ENCODE peak calls at places on chromosomes 12 and 14, in five cellular contexts. One of them, this sample, is unnamed.

GRCh38 chr14:64760916-64761315 is 56.7 kb downstream of the PLEKHG3 start:
- DNase-seq in AG10803: no peak
- DNase-seq in T follicular helper cell: no peak
- DNase-seq in H54: no peak
- DNase-seq in DMS 273 treated with DMSO at 0.1 percent for 48 hours: no peak
- DNase-seq in this sample: no peak

GRCh38 chr12:92866418-92866817 is 62.7 kb downstream of the EEA1 start:
- DNase-seq in AG10803: no peak
- DNase-seq in T follicular helper cell: no peak
- DNase-seq in H54: no peak
- DNase-seq in DMS 273 treated with DMSO at 0.1 percent for 48 hours: no peak
- DNase-seq in this sample: no peak

GRCh38 chr12:123942277-123942653 is 30.4 kb downstream of the CCDC92 start:
- DNase-seq in AG10803: peak
- DNase-seq in T follicular helper cell: no peak
- DNase-seq in H54: peak
- DNase-seq in DMS 273 treated with DMSO at 0.1 percent for 48 hours: no peak
- DNase-seq in this sample: no peak

GRCh38 chr12:132727091-132727794 is 16.6 kb downstream of the PGAM5 start:
- DNase-seq in AG10803: no peak
- DNase-seq in T follicular helper cell: no peak
- DNase-seq in H54: no peak
- DNase-seq in DMS 273 treated with DMSO at 0.1 percent for 48 hours: no peak
- DNase-seq in this sample: no peak

GRCh38 chr12:62898568-62898967 is 36.4 kb downstream of the PPM1H start:
- DNase-seq in AG10803: no peak
- DNase-seq in T follicular helper cell: no peak
- DNase-seq in H54: no peak
- DNase-seq in DMS 273 treated with DMSO at 0.1 percent for 48 hours: no peak
- DNase-seq in this sample: no peak

GRCh38 chr12:119171266-119171665 is 7.5 kb upstream of the HSPB8 start:
- DNase-seq in AG10803: no peak
- DNase-seq in T follicular helper cell: no peak
- DNase-seq in H54: no peak
- DNase-seq in DMS 273 treated with DMSO at 0.1 percent for 48 hours: no peak
- DNase-seq in this sample: no peak

GRCh38 chr12:20028033-20028432 is 340.3 kb upstream of the PDE3A start:
- DNase-seq in AG10803: no peak
- DNase-seq in T follicular helper cell: no peak
- DNase-seq in H54: no peak
- DNase-seq in DMS 273 treated with DMSO at 0.1 percent for 48 hours: no peak
- DNase-seq in this sample: no peak

GRCh38 chr12:70365648-70366518 is at the start of gene KCNMB4:
- DNase-seq in AG10803: peak
- DNase-seq in T follicular helper cell: peak
- DNase-seq in H54: peak
- DNase-seq in DMS 273 treated with DMSO at 0.1 percent for 48 hours: peak
- DNase-seq in this sample: peak

GRCh38 chr14:92615451-92615850 is 101.9 kb downstream of the RIN3 start:
- DNase-seq in AG10803: no peak
- DNase-seq in T follicular helper cell: peak
- DNase-seq in H54: no peak
- DNase-seq in DMS 273 treated with DMSO at 0.1 percent for 48 hours: no peak
- DNase-seq in this sample: no peak

GRCh38 chr12:69412655-69413054 is 53.1 kb downstream of the YEATS4 start:
- DNase-seq in AG10803: no peak
- DNase-seq in T follicular helper cell: no peak
- DNase-seq in H54: no peak
- DNase-seq in DMS 273 treated with DMSO at 0.1 percent for 48 hours: no peak
- DNase-seq in this sample: no peak

GRCh38 chr12:109330282-109330681 is 17.4 kb upstream of the MYO1H start:
- DNase-seq in AG10803: no peak
- DNase-seq in T follicular helper cell: no peak
- DNase-seq in H54: no peak
- DNase-seq in DMS 273 treated with DMSO at 0.1 percent for 48 hours: no peak
- DNase-seq in this sample: no peak

GRCh38 chr12:14138495-14138894 is 157.1 kb upstream of the GRIN2B start:
- DNase-seq in AG10803: no peak
- DNase-seq in T follicular helper cell: no peak
- DNase-seq in H54: no peak
- DNase-seq in DMS 273 treated with DMSO at 0.1 percent for 48 hours: no peak
- DNase-seq in this sample: no peak

GRCh38 chr12:112005419-112006395 is 7.3 kb downstream of the TMEM116 start:
- DNase-seq in AG10803: no peak
- DNase-seq in T follicular helper cell: no peak
- DNase-seq in H54: no peak
- DNase-seq in DMS 273 treated with DMSO at 0.1 percent for 48 hours: no peak
- DNase-seq in this sample: no peak

GRCh38 chr14:100438271-100438670 is 115.1 kb downstream of the SLC25A47 start:
- DNase-seq in AG10803: no peak
- DNase-seq in T follicular helper cell: no peak
- DNase-seq in H54: no peak
- DNase-seq in DMS 273 treated with DMSO at 0.1 percent for 48 hours: no peak
- DNase-seq in this sample: no peak

GRCh38 chr14:106652494-106652893 is 1126.1 kb downstream of the TMEM121 start:
- DNase-seq in AG10803: no peak
- DNase-seq in T follicular helper cell: no peak
- DNase-seq in H54: no peak
- DNase-seq in DMS 273 treated with DMSO at 0.1 percent for 48 hours: no peak
- DNase-seq in this sample: no peak

GRCh38 chr12:10136637-10137205 is 6.7 kb upstream of the CLEC7A start:
- DNase-seq in AG10803: peak
- DNase-seq in T follicular helper cell: no peak
- DNase-seq in H54: no peak
- DNase-seq in DMS 273 treated with DMSO at 0.1 percent for 48 hours: no peak
- DNase-seq in this sample: no peak

GRCh38 chr14:72222046-72222445 is 289.8 kb downstream of the RGS6 start:
- DNase-seq in AG10803: no peak
- DNase-seq in T follicular helper cell: no peak
- DNase-seq in H54: no peak
- DNase-seq in DMS 273 treated with DMSO at 0.1 percent for 48 hours: no peak
- DNase-seq in this sample: no peak

GRCh38 chr12:117587646-117588287 is 226.3 kb upstream of the NOS1 start:
- DNase-seq in AG10803: peak
- DNase-seq in T follicular helper cell: no peak
- DNase-seq in H54: peak
- DNase-seq in DMS 273 treated with DMSO at 0.1 percent for 48 hours: peak
- DNase-seq in this sample: no peak

GRCh38 chr14:99891266-99891665 is 98.1 kb downstream of the EML1 start:
- DNase-seq in AG10803: no peak
- DNase-seq in T follicular helper cell: no peak
- DNase-seq in H54: no peak
- DNase-seq in DMS 273 treated with DMSO at 0.1 percent for 48 hours: no peak
- DNase-seq in this sample: no peak

GRCh38 chr12:123398177-123398916 is 14.4 kb downstream of the KMT5A start:
- DNase-seq in AG10803: peak
- DNase-seq in T follicular helper cell: no peak
- DNase-seq in H54: no peak
- DNase-seq in DMS 273 treated with DMSO at 0.1 percent for 48 hours: peak
- DNase-seq in this sample: peak

GRCh38 chr14:51442513-51443175 is 202.6 kb downstream of the TMX1 start:
- DNase-seq in AG10803: peak
- DNase-seq in T follicular helper cell: no peak
- DNase-seq in H54: no peak
- DNase-seq in DMS 273 treated with DMSO at 0.1 percent for 48 hours: no peak
- DNase-seq in this sample: no peak

GRCh38 chr14:59177229-59177628 is 11.2 kb upstream of the DAAM1 start:
- DNase-seq in AG10803: no peak
- DNase-seq in T follicular helper cell: no peak
- DNase-seq in H54: no peak
- DNase-seq in DMS 273 treated with DMSO at 0.1 percent for 48 hours: no peak
- DNase-seq in this sample: no peak

GRCh38 chr12:51591020-51591901 is at the start of gene SCN8A:
- DNase-seq in AG10803: peak
- DNase-seq in T follicular helper cell: peak
- DNase-seq in H54: peak
- DNase-seq in DMS 273 treated with DMSO at 0.1 percent for 48 hours: no peak
- DNase-seq in this sample: no peak

GRCh38 chr14:29805415-29806123 is 122.1 kb downstream of the PRKD1 start:
- DNase-seq in AG10803: peak
- DNase-seq in T follicular helper cell: no peak
- DNase-seq in H54: peak
- DNase-seq in DMS 273 treated with DMSO at 0.1 percent for 48 hours: peak
- DNase-seq in this sample: no peak

GRCh38 chr14:34235635-34236300 is 226.3 kb downstream of the SPTSSA start:
- DNase-seq in AG10803: no peak
- DNase-seq in T follicular helper cell: no peak
- DNase-seq in H54: no peak
- DNase-seq in DMS 273 treated with DMSO at 0.1 percent for 48 hours: no peak
- DNase-seq in this sample: no peak

GRCh38 chr12:9244894-9245293 is 36.7 kb upstream of the PZP start:
- DNase-seq in AG10803: no peak
- DNase-seq in T follicular helper cell: no peak
- DNase-seq in H54: no peak
- DNase-seq in DMS 273 treated with DMSO at 0.1 percent for 48 hours: no peak
- DNase-seq in this sample: no peak

GRCh38 chr12:71948390-71948789 is 9.7 kb downstream of the TPH2 start:
- DNase-seq in AG10803: no peak
- DNase-seq in T follicular helper cell: no peak
- DNase-seq in H54: no peak
- DNase-seq in DMS 273 treated with DMSO at 0.1 percent for 48 hours: no peak
- DNase-seq in this sample: no peak

GRCh38 chr14:89575386-89576061 is 158.5 kb upstream of the FOXN3 start:
- DNase-seq in AG10803: no peak
- DNase-seq in T follicular helper cell: no peak
- DNase-seq in H54: no peak
- DNase-seq in DMS 273 treated with DMSO at 0.1 percent for 48 hours: no peak
- DNase-seq in this sample: no peak

GRCh38 chr14:87944987-87945604 is 47.9 kb downstream of the GALC start:
- DNase-seq in AG10803: peak
- DNase-seq in T follicular helper cell: no peak
- DNase-seq in H54: no peak
- DNase-seq in DMS 273 treated with DMSO at 0.1 percent for 48 hours: no peak
- DNase-seq in this sample: no peak

GRCh38 chr12:72025524-72025923 is 86.9 kb downstream of the TPH2 start:
- DNase-seq in AG10803: no peak
- DNase-seq in T follicular helper cell: no peak
- DNase-seq in H54: no peak
- DNase-seq in DMS 273 treated with DMSO at 0.1 percent for 48 hours: no peak
- DNase-seq in this sample: no peak

GRCh38 chr14:100332797-100333196 is 9.7 kb downstream of the SLC25A47 start:
- DNase-seq in AG10803: no peak
- DNase-seq in T follicular helper cell: no peak
- DNase-seq in H54: no peak
- DNase-seq in DMS 273 treated with DMSO at 0.1 percent for 48 hours: no peak
- DNase-seq in this sample: no peak

GRCh38 chr14:87810711-87811110 is 182.3 kb downstream of the GALC start:
- DNase-seq in AG10803: no peak
- DNase-seq in T follicular helper cell: no peak
- DNase-seq in H54: no peak
- DNase-seq in DMS 273 treated with DMSO at 0.1 percent for 48 hours: no peak
- DNase-seq in this sample: no peak

GRCh38 chr14:98177551-98177950 is 1094.4 kb downstream of the BCL11B start:
- DNase-seq in AG10803: no peak
- DNase-seq in T follicular helper cell: peak
- DNase-seq in H54: no peak
- DNase-seq in DMS 273 treated with DMSO at 0.1 percent for 48 hours: no peak
- DNase-seq in this sample: no peak

GRCh38 chr12:81759215-81759991 is at the start of gene PPFIA2:
- DNase-seq in AG10803: peak
- DNase-seq in T follicular helper cell: no peak
- DNase-seq in H54: no peak
- DNase-seq in DMS 273 treated with DMSO at 0.1 percent for 48 hours: peak
- DNase-seq in this sample: peak

GRCh38 chr12:54173066-54173726 is 15.6 kb downstream of the SMUG1 start:
- DNase-seq in AG10803: peak
- DNase-seq in T follicular helper cell: peak
- DNase-seq in H54: no peak
- DNase-seq in DMS 273 treated with DMSO at 0.1 percent for 48 hours: peak
- DNase-seq in this sample: peak

GRCh38 chr14:59509101-59509500 is 24.8 kb downstream of the JKAMP start:
- DNase-seq in AG10803: no peak
- DNase-seq in T follicular helper cell: no peak
- DNase-seq in H54: no peak
- DNase-seq in DMS 273 treated with DMSO at 0.1 percent for 48 hours: no peak
- DNase-seq in this sample: no peak

GRCh38 chr14:66910306-66910705 is 278.9 kb upstream of the GARIN2 start:
- DNase-seq in AG10803: peak
- DNase-seq in T follicular helper cell: no peak
- DNase-seq in H54: no peak
- DNase-seq in DMS 273 treated with DMSO at 0.1 percent for 48 hours: no peak
- DNase-seq in this sample: no peak

GRCh38 chr14:103562385-103563088 is at the start of the genes BAG5 and COA8:
- DNase-seq in AG10803: peak
- DNase-seq in T follicular helper cell: peak
- DNase-seq in H54: peak
- DNase-seq in DMS 273 treated with DMSO at 0.1 percent for 48 hours: peak
- DNase-seq in this sample: peak

GRCh38 chr14:101072945-101073597 is 169.5 kb upstream of the RTL1 start:
- DNase-seq in AG10803: peak
- DNase-seq in T follicular helper cell: no peak
- DNase-seq in H54: peak
- DNase-seq in DMS 273 treated with DMSO at 0.1 percent for 48 hours: no peak
- DNase-seq in this sample: no peak

This sample was measured in NCI-H524 treated with DMSO at 0.1 percent for 48 hours.